ENCODE peak calls at places on chromosomes 16 and 17, in five cellular contexts. N is heart left ventricle; A is suprapubic skin; Y is neural progenitor cell; C is CD4-positive, alpha-beta memory T cell. H is an unnamed sample. For H3K4me1, the result is how much of the 10 kb centered on the place peaks cover.

GRCh38 chr17:57713140-57713539 is 32.0 kb downstream of the CCDC182 start:
- DNase-seq in A (no peak), C (no peak), Y (no peak), N (no peak), H (no peak)

GRCh38 chr17:2837147-2837561 is 40.9 kb downstream of the RAP1GAP2 start:
- DNase-seq in Y (no peak), N (no peak), C (peak), A (no peak), H (no peak)

GRCh38 chr16:68643847-68644246 is 1.3 kb upstream of the CDH3 start:
- DNase-seq in Y (no peak), N (no peak), A (no peak), C (no peak), H (no peak)

GRCh38 chr16:3027983-3028715 is 4.3 kb downstream of the THOC6 start:
- DNase-seq in A (no peak), N (peak), Y (peak), C (peak), H (peak)

GRCh38 chr17:63500548-63501390 is 22.4 kb upstream of the KCNH6 start:
- DNase-seq in C (no peak), N (no peak), Y (no peak), A (no peak), H (no peak)

GRCh38 chr17:59572301-59572924 is 7.0 kb downstream of the DHX40 start:
- DNase-seq in Y (no peak), A (no peak), C (no peak), N (no peak), H (no peak)

GRCh38 chr16:74743045-74743667 is 31.5 kb downstream of the FA2H start:
- DNase-seq in N (no peak), C (no peak), Y (no peak), A (no peak), H (no peak)

GRCh38 chr16:29943846-29944669 is 17.8 kb upstream of the TMEM219 start:
- DNase-seq in Y (peak), A (no peak), C (no peak), N (no peak), H (no peak)

GRCh38 chr17:77451271-77451893 is 310.6 kb downstream of the SEC14L1 start:
- DNase-seq in Y (peak), C (peak), N (peak), A (no peak), H (peak)

GRCh38 chr17:7947651-7948050 is 15.6 kb downstream of the CNTROB start:
- DNase-seq in C (no peak), N (no peak), A (no peak), Y (no peak), H (no peak)

GRCh38 chr16:9138021-9138680 is 46.7 kb downstream of the HAPSTR1 start:
- DNase-seq in A (no peak), N (no peak), C (no peak), Y (no peak), H (no peak)

GRCh38 chr16:69727916-69728270 is 1.5 kb upstream of the NQO1 start:
- DNase-seq in Y (no peak), A (no peak), C (no peak), N (no peak), H (peak)

GRCh38 chr16:13110124-13110796 is 208.9 kb downstream of the SHISA9 start:
- DNase-seq in N (no peak), A (no peak), Y (peak), C (no peak), H (no peak)

GRCh38 chr16:48001306-48001885 is 154.4 kb downstream of the ABCC12 start:
- DNase-seq in N (no peak), C (no peak), Y (no peak), A (no peak), H (no peak)

GRCh38 chr16:526181-527014 is 1.1 kb upstream of the CAPN15 start:
- DNase-seq in C (peak), Y (peak), A (no peak), N (peak), H (no peak)

GRCh38 chr16:78461496-78461938 is 362.1 kb downstream of the WWOX start:
- DNase-seq in C (no peak), A (no peak), N (no peak), Y (no peak), H (no peak)

GRCh38 chr16:16881771-16882170 is 502.8 kb downstream of the NPIPA7 start:
- DNase-seq in N (no peak), Y (peak), A (no peak), C (no peak), H (no peak)

GRCh38 chr17:29567362-29568330 is 809 bp upstream of the ABHD15 start:
- DNase-seq in N (peak), C (peak), Y (peak), A (peak), H (peak)

GRCh38 chr17:4499431-4500187 is 928 bp downstream of the SPNS2 start:
- DNase-seq in Y (peak), A (no peak), N (no peak), C (peak), H (no peak)

GRCh38 chr16:88876942-88877526 is 10.6 kb upstream of the PABPN1L start:
- DNase-seq in N (no peak), A (no peak), C (no peak), Y (no peak), H (no peak)

GRCh38 chr17:34167359-34167758 is 87.7 kb upstream of the CCL2 start:
- DNase-seq in A (no peak), C (no peak), N (no peak), Y (no peak), H (no peak)

GRCh38 chr17:9021158-9021984 is at the start of gene NTN1:
- DNase-seq in A (no peak), C (peak), N (peak), Y (peak), H (peak)

GRCh38 chr16:1812732-1813163 is 13.9 kb downstream of the HAGH start:
- DNase-seq in A (peak), C (peak), Y (peak), N (peak), H (peak)

GRCh38 chr17:65173951-65174683 is 36.9 kb downstream of the RGS9 start:
- DNase-seq in Y (no peak), A (no peak), N (no peak), C (no peak), H (no peak)

GRCh38 chr17:21286066-21286770 is 1.7 kb downstream of the MAP2K3 start:
- DNase-seq in A (peak), Y (peak), C (no peak), N (peak), H (no peak)

GRCh38 chr17:47841488-47842308 is 625 bp upstream of the SCRN2 start:
- DNase-seq in N (no peak), A (no peak), Y (no peak), C (no peak), H (no peak)

GRCh38 chr17:78343099-78343432 is 16.8 kb downstream of the SOCS3 start:
- DNase-seq in C (peak), A (peak), Y (no peak), N (peak), H (no peak)

GRCh38 chr16:47029724-47030123 is 56.2 kb upstream of the DNAJA2 start:
- DNase-seq in N (no peak), A (no peak), Y (no peak), C (no peak), H (no peak)

GRCh38 chr16:24002619-24003018 is 166.8 kb downstream of the PRKCB start:
- DNase-seq in A (no peak), C (no peak), Y (no peak), N (no peak), H (no peak)

GRCh38 chr16:84503751-84504395 is 586 bp downstream of the MEAK7 start:
- DNase-seq in Y (peak), A (no peak), N (no peak), C (no peak), H (no peak)

GRCh38 chr17:28404812-28405570 is 1.0 kb downstream of the SLC46A1 start:
- DNase-seq in N (no peak), Y (no peak), C (no peak), A (no peak), H (peak)

GRCh38 chr17:34712481-34713195 is 133.3 kb downstream of the TMEM132E start:
- DNase-seq in C (no peak), Y (no peak), A (no peak), N (no peak), H (no peak)

GRCh38 chr16:14494396-14494795 is 135.7 kb downstream of the PARN start:
- DNase-seq in Y (no peak), A (no peak), N (no peak), C (no peak), H (no peak)

GRCh38 chr16:23302045-23302956 is at the start of gene SCNN1B:
- DNase-seq in N (no peak), C (no peak), A (no peak), Y (peak), H (peak)

GRCh38 chr16:71882505-71883192 is 1.3 kb downstream of the ZNF821 start:
- DNase-seq in A (no peak), C (peak), N (peak), Y (peak), H (peak)

GRCh38 chr17:74288785-74289184 is 14.8 kb downstream of the DNAI2 start:
- DNase-seq in Y (no peak), N (no peak), C (no peak), A (no peak), H (no peak)
- H3K4me1 ChIP-seq in Y (under half), N (under half), C (under half), A (under half), H (under half)

DNA sequence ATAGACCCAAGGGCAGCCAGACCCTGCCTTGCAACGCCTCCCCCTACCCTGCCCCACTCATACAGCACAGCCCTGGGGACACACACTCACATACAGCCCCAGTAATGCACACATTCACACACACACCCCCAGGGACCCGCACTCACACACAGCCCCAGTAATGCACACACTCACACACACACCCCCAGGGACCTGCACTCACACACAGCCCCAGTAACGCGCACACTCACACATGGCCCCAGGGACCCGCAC is 3.1 kb downstream of the CCDC102A start:
- DNase-seq in N (no peak), Y (no peak), C (no peak), A (no peak), H (no peak)
- H3K4me3 ChIP-seq in N (no peak), Y (no peak), C (no peak), A (peak), H (no peak)

GRCh38 chr16:7509919-7510705 is 177.5 kb downstream of the RBFOX1 start:
- DNase-seq in Y (no peak), N (no peak), C (no peak), A (no peak), H (no peak)
- H3K4me1 ChIP-seq in Y (under half), N (under half), C (under half), A (under half), H (under half)

DNA sequence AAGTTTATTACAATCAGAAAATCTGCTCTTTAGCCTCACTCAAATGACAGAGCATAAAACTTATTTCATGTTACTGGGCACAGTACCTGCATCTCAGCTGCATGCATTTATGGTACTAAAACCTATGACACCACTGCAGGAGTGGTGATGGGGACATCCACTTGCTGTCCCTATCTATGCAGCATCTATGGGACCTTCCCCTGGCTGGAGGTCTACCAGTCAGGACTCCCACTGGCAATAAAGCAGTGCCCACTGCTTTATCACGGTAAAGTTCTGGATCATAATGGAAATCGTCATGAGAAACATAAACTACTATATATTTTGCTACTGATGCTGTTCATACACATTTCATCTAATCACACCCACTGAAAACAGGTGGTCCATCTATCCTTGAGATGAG is 26.2 kb downstream of the NSMCE1 start:
- DNase-seq in N (no peak), Y (no peak), C (no peak), A (no peak), H (no peak)
- H3K4me3 ChIP-seq in N (no peak), Y (no peak), C (no peak), A (peak), H (peak)

GRCh38 chr17:38869647-38870258 is at the start of gene LASP1:
- DNase-seq in C (peak), A (peak), Y (peak), N (peak), H (peak)
- H3K4me1 ChIP-seq in C (half or more), A (half or more), Y (under half), N (under half), H (under half)